ENCODE peak calls at places on chromosomes 7 and 10, in four cellular contexts. Z is IMR-90, K is A549, N is K562. H is an unnamed sample.

GRCh38 chr10:28768227-28768626 is 90.9 kb downstream of the BAMBI start:
- DNase-seq in K (no peak), Z (no peak), N (no peak), H (no peak)

GRCh38 chr7:14999331-14999730 is 96.8 kb upstream of the DGKB start:
- DNase-seq in K (no peak), Z (no peak), N (no peak), H (no peak)

GRCh38 chr7:134366481-134366880 is 49.8 kb upstream of the SLC35B4 start:
- DNase-seq in K (no peak), N (no peak), Z (no peak), H (no peak)

GRCh38 chr10:58956926-58957325 is 219.5 kb upstream of the PHYHIPL start:
- DNase-seq in N (no peak), Z (peak), K (no peak), H (no peak)

GRCh38 chr7:130926021-130926691 is 192.1 kb upstream of the KLF14 start:
- DNase-seq in K (no peak), N (no peak), Z (no peak), H (no peak)

GRCh38 chr7:121083138-121083789 is 94.8 kb downstream of the CPED1 start:
- DNase-seq in K (no peak), N (peak), Z (peak), H (no peak)

GRCh38 chr7:16509829-16510228 is 16.8 kb upstream of the LRRC72 start:
- DNase-seq in N (no peak), Z (no peak), K (no peak), H (no peak)

GRCh38 chr7:31083205-31083801 is 31.2 kb downstream of the ADCYAP1R1 start:
- DNase-seq in N (no peak), Z (no peak), K (no peak), H (no peak)

GRCh38 chr7:36490335-36490940 is 100.8 kb downstream of the ANLN start:
- DNase-seq in K (no peak), N (no peak), Z (no peak), H (no peak)
- TF ChIP-seq ELK1 in K (no peak), N (no peak), Z (no peak), H (no peak)

DNA sequence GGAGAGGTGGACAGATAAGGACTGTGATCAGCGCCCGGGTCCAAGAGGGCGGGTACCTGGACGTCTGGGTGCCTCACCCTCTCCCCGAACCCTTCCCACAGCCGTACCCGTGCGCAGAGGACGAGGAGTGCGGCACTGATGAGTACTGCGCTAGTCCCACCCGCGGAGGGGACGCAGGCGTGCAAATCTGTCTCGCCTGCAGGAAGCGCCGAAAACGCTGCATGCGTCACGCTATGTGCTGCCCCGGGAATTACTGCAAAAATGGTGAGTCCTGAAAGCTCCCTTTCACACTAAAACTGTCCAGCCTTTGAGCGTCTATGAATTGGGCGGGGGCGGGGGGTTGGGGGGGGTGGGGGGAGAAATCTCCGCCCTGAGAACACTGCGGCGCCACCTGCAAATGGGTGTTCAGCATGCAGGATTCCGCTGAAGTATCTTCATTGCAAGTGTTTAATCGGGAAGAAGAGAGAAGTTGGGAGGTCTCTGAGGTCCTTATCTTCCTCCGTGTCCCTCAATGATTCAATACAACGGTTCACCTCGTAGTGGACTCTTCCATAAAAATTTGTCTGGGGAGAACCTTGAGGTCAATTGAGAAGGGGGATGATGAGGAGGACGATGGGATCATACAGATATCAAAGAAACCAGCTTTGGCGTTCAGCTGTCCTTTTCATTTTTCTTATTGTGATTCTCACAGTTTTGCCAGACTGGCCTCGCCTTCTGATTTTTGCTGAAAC is 906 bp downstream of the DKK1 start:
- DNase-seq in K (peak), N (no peak), Z (peak), H (no peak)
- TF ChIP-seq ELK1 in K (no peak), N (no peak), Z (no peak), H (no peak)

DNA sequence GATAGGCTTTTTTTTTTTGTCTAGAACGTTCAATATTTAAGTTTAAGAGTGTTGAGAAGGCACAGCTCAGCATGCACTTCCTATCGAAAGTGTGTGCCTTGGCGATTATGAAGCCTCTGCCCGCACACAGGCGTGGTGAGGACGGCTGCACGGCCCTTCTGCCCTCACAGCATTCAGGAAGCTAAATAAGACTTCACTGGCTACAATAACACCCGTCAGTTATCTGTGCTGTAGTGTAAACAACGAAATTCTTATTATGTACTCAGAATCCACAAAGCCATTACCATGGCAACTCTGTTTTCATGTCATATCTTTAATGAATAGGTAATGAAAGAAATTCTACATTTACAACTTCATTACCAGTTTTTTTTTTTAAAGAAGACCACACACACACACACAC is 254.6 kb upstream of the CTBP2 start:
- DNase-seq in N (no peak), K (no peak), Z (peak), H (no peak)
- TF ChIP-seq ELK1 in N (no peak), K (no peak), Z (no peak), H (no peak)

DNA sequence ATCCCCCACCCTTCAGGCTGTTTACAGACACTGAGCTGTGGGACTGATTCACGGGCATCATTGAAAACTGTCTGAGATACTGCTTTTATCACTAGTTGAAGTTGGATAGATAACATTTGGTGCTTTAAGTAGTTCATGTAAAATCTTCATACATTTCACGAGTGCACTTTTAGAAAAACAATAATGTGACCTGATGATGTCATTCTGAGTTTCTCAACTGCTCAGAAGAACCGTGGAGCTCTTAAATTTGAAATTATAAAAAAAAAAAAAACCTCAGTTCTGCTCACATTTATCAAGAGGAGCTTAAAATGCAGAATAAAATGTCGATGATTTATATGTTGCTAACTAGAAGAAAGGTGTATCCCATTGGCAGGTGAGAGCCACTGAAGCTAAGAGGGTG is 81.5 kb downstream of the GALNT11 start:
- DNase-seq in Z (peak), N (no peak), K (no peak), H (no peak)
- TF ChIP-seq ELK1 in Z (no peak), N (no peak), K (no peak), H (no peak)

GRCh38 chr10:3548096-3548495 is 236.9 kb downstream of the KLF6 start:
- DNase-seq in N (no peak), Z (peak), K (no peak), H (no peak)
- TF ChIP-seq ELK1 in N (no peak), Z (no peak), K (no peak), H (no peak)

DNA sequence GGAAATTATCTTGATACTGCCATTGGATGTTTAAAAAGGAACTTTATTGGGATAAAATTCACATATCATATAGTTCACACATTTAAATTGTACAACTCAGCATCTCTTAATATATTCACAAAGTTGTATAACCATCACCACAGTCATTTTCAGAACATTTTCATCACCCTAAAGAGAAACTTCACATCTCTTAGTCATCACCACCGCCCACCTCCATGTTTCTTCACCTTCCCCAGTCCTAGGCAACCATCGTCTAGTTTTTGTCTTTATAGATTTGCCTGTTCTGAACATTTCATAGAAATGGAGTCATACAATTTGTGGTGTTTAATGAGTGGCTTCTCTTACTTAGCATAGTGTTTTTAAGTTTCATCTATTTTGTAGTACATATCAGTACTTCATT is 96.6 kb downstream of the ANKRD30A start:
- DNase-seq in N (no peak), K (no peak), Z (no peak), H (no peak)
- TF ChIP-seq ELK1 in N (no peak), K (no peak), Z (no peak), H (no peak)

GRCh38 chr7:11005202-11005601 is 31.5 kb downstream of the PHF14 start:
- DNase-seq in N (no peak), Z (no peak), K (no peak), H (no peak)

GRCh38 chr7:11006271-11006670 is 32.6 kb downstream of the PHF14 start:
- DNase-seq in N (no peak), K (no peak), Z (no peak), H (no peak)

DNA sequence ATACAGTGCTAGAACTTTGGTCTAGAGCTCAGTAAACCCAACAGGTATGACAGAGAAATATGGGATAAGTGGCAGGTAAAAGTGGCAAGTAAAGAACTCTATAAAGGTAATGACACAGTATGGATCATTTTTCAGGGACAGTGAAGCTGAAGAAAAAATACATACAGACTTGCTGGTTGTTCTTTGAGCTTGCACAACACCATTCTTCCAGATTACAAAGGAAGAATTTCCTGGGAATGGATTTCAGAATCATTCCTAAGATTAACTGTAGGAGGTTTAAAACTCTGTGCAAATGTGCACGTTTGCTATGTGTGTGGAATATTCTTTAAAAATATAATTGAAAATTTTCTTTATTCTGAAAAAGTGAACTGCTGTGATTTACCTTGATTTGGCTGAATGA is 36.0 kb downstream of the PHF14 start:
- DNase-seq in K (no peak), Z (no peak), N (no peak), H (no peak)
- TF ChIP-seq ELK1 in K (no peak), Z (no peak), N (no peak), H (no peak)

GRCh38 chr7:79610301-79610700 is 156.8 kb upstream of the MAGI2 start:
- DNase-seq in Z (peak), N (no peak), K (no peak), H (no peak)

GRCh38 chr7:79610905-79611304 is 157.4 kb upstream of the MAGI2 start:
- DNase-seq in Z (no peak), K (no peak), N (no peak), H (no peak)

GRCh38 chr7:79615466-79615865 is 162.0 kb upstream of the MAGI2 start:
- DNase-seq in N (no peak), Z (peak), K (no peak), H (no peak)

GRCh38 chr7:79612027-79612426 is 158.6 kb upstream of the MAGI2 start:
- DNase-seq in K (no peak), Z (no peak), N (no peak), H (no peak)

DNA sequence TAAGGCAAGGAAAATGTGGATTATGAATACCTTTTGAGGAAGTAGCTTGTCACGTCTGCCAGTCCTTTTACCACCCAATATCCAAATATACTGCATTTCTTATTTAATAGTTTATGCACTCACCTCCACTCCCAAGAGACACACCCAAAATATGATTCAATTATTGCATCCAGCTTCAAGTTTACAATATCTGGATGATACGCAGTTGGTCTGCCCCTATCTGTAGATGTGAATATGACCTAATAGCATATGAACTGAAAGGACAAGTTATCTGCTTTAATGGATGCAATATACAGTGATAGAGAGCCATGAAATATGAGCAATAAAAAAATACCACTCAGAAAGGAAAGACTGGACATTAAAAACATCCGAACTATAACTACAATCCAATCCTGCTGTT is 159.4 kb upstream of the MAGI2 start:
- DNase-seq in K (no peak), N (no peak), Z (no peak), H (no peak)
- TF ChIP-seq ELK1 in K (no peak), N (no peak), Z (no peak), H (no peak)